ENCODE peak calls at places on chromosome 16, in seven cellular contexts. One of them, this sample, is unnamed.

GRCh38 chr16:68492501-68493411 is 44.4 kb upstream of the SMPD3 start:
- DNase-seq in anterior cingulate cortex: no peak
- DNase-seq in SJSA1: no peak
- DNase-seq in IMR-90: no peak
- DNase-seq in non-pigmented ciliary epithelial cell: no peak
- DNase-seq in neuronal stem cell: no peak
- DNase-seq in NCI-H1436: peak
- DNase-seq in this sample: peak

GRCh38 chr16:58128721-58129096 is 472 bp downstream of the CFAP20 start:
- DNase-seq in anterior cingulate cortex: no peak
- DNase-seq in SJSA1: no peak
- DNase-seq in IMR-90: no peak
- DNase-seq in non-pigmented ciliary epithelial cell: no peak
- DNase-seq in neuronal stem cell: no peak
- DNase-seq in NCI-H1436: no peak
- DNase-seq in this sample: peak

GRCh38 chr16:50300942-50301625 is 34.7 kb downstream of the ADCY7 start:
- DNase-seq in anterior cingulate cortex: no peak
- DNase-seq in SJSA1: no peak
- DNase-seq in IMR-90: peak
- DNase-seq in non-pigmented ciliary epithelial cell: no peak
- DNase-seq in neuronal stem cell: no peak
- DNase-seq in NCI-H1436: no peak
- DNase-seq in this sample: no peak

GRCh38 chr16:9966569-9967157 is 215.6 kb downstream of the GRIN2A start:
- DNase-seq in anterior cingulate cortex: no peak
- DNase-seq in SJSA1: no peak
- DNase-seq in IMR-90: no peak
- DNase-seq in non-pigmented ciliary epithelial cell: no peak
- DNase-seq in neuronal stem cell: no peak
- DNase-seq in NCI-H1436: no peak
- DNase-seq in this sample: no peak

GRCh38 chr16:53034306-53034705 is 18.4 kb downstream of the CHD9NB start:
- DNase-seq in anterior cingulate cortex: no peak
- DNase-seq in SJSA1: no peak
- DNase-seq in IMR-90: peak
- DNase-seq in non-pigmented ciliary epithelial cell: no peak
- DNase-seq in neuronal stem cell: no peak
- DNase-seq in NCI-H1436: no peak
- DNase-seq in this sample: no peak

GRCh38 chr16:11572301-11572995 is 14.3 kb downstream of the LITAF start:
- DNase-seq in anterior cingulate cortex: no peak
- DNase-seq in SJSA1: no peak
- DNase-seq in IMR-90: no peak
- DNase-seq in non-pigmented ciliary epithelial cell: no peak
- DNase-seq in neuronal stem cell: no peak
- DNase-seq in NCI-H1436: no peak
- DNase-seq in this sample: no peak

GRCh38 chr16:82156761-82157654 is 13.0 kb downstream of the MPHOSPH6 start:
- DNase-seq in anterior cingulate cortex: no peak
- DNase-seq in SJSA1: no peak
- DNase-seq in IMR-90: peak
- DNase-seq in non-pigmented ciliary epithelial cell: peak
- DNase-seq in neuronal stem cell: no peak
- DNase-seq in NCI-H1436: no peak
- DNase-seq in this sample: no peak

GRCh38 chr16:49931931-49932330 is 76.0 kb upstream of the ZNF423 start:
- DNase-seq in anterior cingulate cortex: no peak
- DNase-seq in SJSA1: no peak
- DNase-seq in IMR-90: no peak
- DNase-seq in non-pigmented ciliary epithelial cell: no peak
- DNase-seq in neuronal stem cell: no peak
- DNase-seq in NCI-H1436: no peak
- DNase-seq in this sample: no peak

GRCh38 chr16:81313731-81314602 is 795 bp upstream of the GAN start:
- DNase-seq in anterior cingulate cortex: no peak
- DNase-seq in SJSA1: peak
- DNase-seq in IMR-90: no peak
- DNase-seq in non-pigmented ciliary epithelial cell: no peak
- DNase-seq in neuronal stem cell: peak
- DNase-seq in NCI-H1436: no peak
- DNase-seq in this sample: no peak

GRCh38 chr16:81473561-81473960 is 29.0 kb downstream of the CMIP start:
- DNase-seq in anterior cingulate cortex: no peak
- DNase-seq in SJSA1: no peak
- DNase-seq in IMR-90: peak
- DNase-seq in non-pigmented ciliary epithelial cell: no peak
- DNase-seq in neuronal stem cell: no peak
- DNase-seq in NCI-H1436: no peak
- DNase-seq in this sample: no peak

GRCh38 chr16:84806256-84806889 is 13.4 kb upstream of the CRISPLD2 start:
- DNase-seq in anterior cingulate cortex: no peak
- DNase-seq in SJSA1: peak
- DNase-seq in IMR-90: peak
- DNase-seq in non-pigmented ciliary epithelial cell: peak
- DNase-seq in neuronal stem cell: no peak
- DNase-seq in NCI-H1436: no peak
- DNase-seq in this sample: no peak

GRCh38 chr16:80776856-80777255 is 27.5 kb downstream of the CDYL2 start:
- DNase-seq in anterior cingulate cortex: no peak
- DNase-seq in SJSA1: no peak
- DNase-seq in IMR-90: no peak
- DNase-seq in non-pigmented ciliary epithelial cell: no peak
- DNase-seq in neuronal stem cell: no peak
- DNase-seq in NCI-H1436: no peak
- DNase-seq in this sample: no peak

GRCh38 chr16:68126395-68126794 is 41.2 kb downstream of the NFATC3 start:
- DNase-seq in anterior cingulate cortex: no peak
- DNase-seq in SJSA1: no peak
- DNase-seq in IMR-90: no peak
- DNase-seq in non-pigmented ciliary epithelial cell: no peak
- DNase-seq in neuronal stem cell: no peak
- DNase-seq in NCI-H1436: no peak
- DNase-seq in this sample: no peak

GRCh38 chr16:51569204-51569911 is 418.3 kb upstream of the SALL1 start:
- DNase-seq in anterior cingulate cortex: no peak
- DNase-seq in SJSA1: no peak
- DNase-seq in IMR-90: no peak
- DNase-seq in non-pigmented ciliary epithelial cell: no peak
- DNase-seq in neuronal stem cell: no peak
- DNase-seq in NCI-H1436: no peak
- DNase-seq in this sample: no peak

GRCh38 chr16:67150058-67150832 is 553 bp downstream of the B3GNT9 start:
- DNase-seq in anterior cingulate cortex: no peak
- DNase-seq in SJSA1: peak
- DNase-seq in IMR-90: peak
- DNase-seq in non-pigmented ciliary epithelial cell: no peak
- DNase-seq in neuronal stem cell: no peak
- DNase-seq in NCI-H1436: peak
- DNase-seq in this sample: peak

GRCh38 chr16:85563515-85564276 is 49.4 kb upstream of the GSE1 start:
- DNase-seq in anterior cingulate cortex: no peak
- DNase-seq in SJSA1: no peak
- DNase-seq in IMR-90: peak
- DNase-seq in non-pigmented ciliary epithelial cell: no peak
- DNase-seq in neuronal stem cell: no peak
- DNase-seq in NCI-H1436: no peak
- DNase-seq in this sample: no peak

GRCh38 chr16:4713663-4714501 is 20.2 kb downstream of the ANKS3 start:
- DNase-seq in anterior cingulate cortex: no peak
- DNase-seq in SJSA1: no peak
- DNase-seq in IMR-90: no peak
- DNase-seq in non-pigmented ciliary epithelial cell: no peak
- DNase-seq in neuronal stem cell: no peak
- DNase-seq in NCI-H1436: no peak
- DNase-seq in this sample: no peak

GRCh38 chr16:35636831-35637230 is 2177.4 kb downstream of the TP53TG3F start:
- DNase-seq in anterior cingulate cortex: no peak
- DNase-seq in SJSA1: no peak
- DNase-seq in IMR-90: no peak
- DNase-seq in non-pigmented ciliary epithelial cell: no peak
- DNase-seq in neuronal stem cell: no peak
- DNase-seq in NCI-H1436: no peak
- DNase-seq in this sample: no peak

GRCh38 chr16:12184419-12184831 is 207.9 kb downstream of the SNX29 start:
- DNase-seq in anterior cingulate cortex: no peak
- DNase-seq in SJSA1: no peak
- DNase-seq in IMR-90: no peak
- DNase-seq in non-pigmented ciliary epithelial cell: no peak
- DNase-seq in neuronal stem cell: no peak
- DNase-seq in NCI-H1436: no peak
- DNase-seq in this sample: no peak

GRCh38 chr16:68257251-68257905 is 6.9 kb upstream of the SLC7A6 start:
- DNase-seq in anterior cingulate cortex: peak
- DNase-seq in SJSA1: no peak
- DNase-seq in IMR-90: peak
- DNase-seq in non-pigmented ciliary epithelial cell: no peak
- DNase-seq in neuronal stem cell: no peak
- DNase-seq in NCI-H1436: peak
- DNase-seq in this sample: peak

GRCh38 chr16:80459331-80459777 is 81.4 kb upstream of the DYNLRB2 start:
- DNase-seq in anterior cingulate cortex: no peak
- DNase-seq in SJSA1: no peak
- DNase-seq in IMR-90: no peak
- DNase-seq in non-pigmented ciliary epithelial cell: no peak
- DNase-seq in neuronal stem cell: no peak
- DNase-seq in NCI-H1436: no peak
- DNase-seq in this sample: no peak

GRCh38 chr16:30028438-30029093 is 2.5 kb downstream of the TLCD3B start:
- DNase-seq in anterior cingulate cortex: no peak
- DNase-seq in SJSA1: no peak
- DNase-seq in IMR-90: no peak
- DNase-seq in non-pigmented ciliary epithelial cell: no peak
- DNase-seq in neuronal stem cell: peak
- DNase-seq in NCI-H1436: no peak
- DNase-seq in this sample: no peak

GRCh38 chr16:81513204-81514040 is 68.8 kb downstream of the CMIP start:
- DNase-seq in anterior cingulate cortex: peak
- DNase-seq in SJSA1: peak
- DNase-seq in IMR-90: no peak
- DNase-seq in non-pigmented ciliary epithelial cell: no peak
- DNase-seq in neuronal stem cell: no peak
- DNase-seq in NCI-H1436: no peak
- DNase-seq in this sample: no peak

GRCh38 chr16:49103298-49103697 is 178.3 kb downstream of the CBLN1 start:
- DNase-seq in anterior cingulate cortex: no peak
- DNase-seq in SJSA1: no peak
- DNase-seq in IMR-90: no peak
- DNase-seq in non-pigmented ciliary epithelial cell: no peak
- DNase-seq in neuronal stem cell: no peak
- DNase-seq in NCI-H1436: no peak
- DNase-seq in this sample: no peak

GRCh38 chr16:50613281-50613991 is 65.2 kb downstream of the NKD1 start:
- DNase-seq in anterior cingulate cortex: no peak
- DNase-seq in SJSA1: no peak
- DNase-seq in IMR-90: no peak
- DNase-seq in non-pigmented ciliary epithelial cell: no peak
- DNase-seq in neuronal stem cell: no peak
- DNase-seq in NCI-H1436: no peak
- DNase-seq in this sample: no peak

GRCh38 chr16:15874745-15875314 is 13.6 kb downstream of the CEP20 start:
- DNase-seq in anterior cingulate cortex: peak
- DNase-seq in SJSA1: peak
- DNase-seq in IMR-90: peak
- DNase-seq in non-pigmented ciliary epithelial cell: no peak
- DNase-seq in neuronal stem cell: peak
- DNase-seq in NCI-H1436: no peak
- DNase-seq in this sample: no peak

GRCh38 chr16:68538880-68539701 is at the start of gene ZFP90:
- DNase-seq in anterior cingulate cortex: peak
- DNase-seq in SJSA1: peak
- DNase-seq in IMR-90: peak
- DNase-seq in non-pigmented ciliary epithelial cell: peak
- DNase-seq in neuronal stem cell: peak
- DNase-seq in NCI-H1436: peak
- DNase-seq in this sample: peak

GRCh38 chr16:851209-851810 is 50.8 kb upstream of the GNG13 start:
- DNase-seq in anterior cingulate cortex: no peak
- DNase-seq in SJSA1: no peak
- DNase-seq in IMR-90: no peak
- DNase-seq in non-pigmented ciliary epithelial cell: no peak
- DNase-seq in neuronal stem cell: no peak
- DNase-seq in NCI-H1436: no peak
- DNase-seq in this sample: no peak

GRCh38 chr16:70438325-70438982 is 446 bp downstream of the ST3GAL2 start:
- DNase-seq in anterior cingulate cortex: no peak
- DNase-seq in SJSA1: no peak
- DNase-seq in IMR-90: no peak
- DNase-seq in non-pigmented ciliary epithelial cell: no peak
- DNase-seq in neuronal stem cell: no peak
- DNase-seq in NCI-H1436: no peak
- DNase-seq in this sample: peak

GRCh38 chr16:57720142-57720575 is 15.4 kb upstream of the KATNB1 start:
- DNase-seq in anterior cingulate cortex: no peak
- DNase-seq in SJSA1: peak
- DNase-seq in IMR-90: peak
- DNase-seq in non-pigmented ciliary epithelial cell: no peak
- DNase-seq in neuronal stem cell: no peak
- DNase-seq in NCI-H1436: no peak
- DNase-seq in this sample: peak

GRCh38 chr16:4909825-4910224 is 27.1 kb downstream of the PPL start:
- DNase-seq in anterior cingulate cortex: no peak
- DNase-seq in SJSA1: no peak
- DNase-seq in IMR-90: no peak
- DNase-seq in non-pigmented ciliary epithelial cell: no peak
- DNase-seq in neuronal stem cell: no peak
- DNase-seq in NCI-H1436: no peak
- DNase-seq in this sample: no peak

GRCh38 chr16:68311316-68311620 is 449 bp downstream of the PRMT7 start:
- DNase-seq in anterior cingulate cortex: no peak
- DNase-seq in SJSA1: no peak
- DNase-seq in IMR-90: peak
- DNase-seq in non-pigmented ciliary epithelial cell: no peak
- DNase-seq in neuronal stem cell: no peak
- DNase-seq in NCI-H1436: peak
- DNase-seq in this sample: no peak

GRCh38 chr16:65095090-65095728 is 26.7 kb downstream of the CDH11 start:
- DNase-seq in anterior cingulate cortex: no peak
- DNase-seq in SJSA1: no peak
- DNase-seq in IMR-90: no peak
- DNase-seq in non-pigmented ciliary epithelial cell: no peak
- DNase-seq in neuronal stem cell: no peak
- DNase-seq in NCI-H1436: no peak
- DNase-seq in this sample: no peak

GRCh38 chr16:47063011-47063724 is 80.6 kb downstream of the NETO2 start:
- DNase-seq in anterior cingulate cortex: no peak
- DNase-seq in SJSA1: no peak
- DNase-seq in IMR-90: no peak
- DNase-seq in non-pigmented ciliary epithelial cell: no peak
- DNase-seq in neuronal stem cell: no peak
- DNase-seq in NCI-H1436: no peak
- DNase-seq in this sample: no peak